ENCODE peak calls at places on chromosomes 13 and 19, in six cellular contexts. Z is suprapubic skin, G is PC-3, L is SJSA1, H is fibroblast of lung, Y is spleen. O is an unnamed sample.

GRCh38 chr19:9877775-9878510 is 42.8 kb downstream of the PIN1 start:
- DNase-seq in Z (no peak), G (peak; percentile 68), L (no peak), H (peak; percentile 30), Y (no peak), O (no peak)

GRCh38 chr19:46639356-46640061 is 3.5 kb upstream of the GNG8 start:
- DNase-seq in Z (peak; percentile 78), G (no peak), L (peak; percentile 71), H (peak; percentile 65), Y (peak; percentile 81), O (no peak)

GRCh38 chr19:48190288-48191284 is 20.1 kb downstream of the ZSWIM9 start:
- DNase-seq in Z (no peak), G (peak; percentile 97), L (peak; percentile 11), H (peak; percentile 56), Y (no peak), O (peak; percentile 95)

GRCh38 chr13:78660130-78660857 is 1.3 kb upstream of the OBI1 start:
- DNase-seq in Z (no peak), G (no peak), L (peak; percentile 29), H (peak; percentile 27), Y (peak; percentile 77), O (no peak)

GRCh38 chr13:103903790-103904189 is 837.6 kb upstream of the SLC10A2 start:
- DNase-seq in Z (no peak), G (no peak), L (no peak), H (no peak), Y (no peak), O (no peak)

GRCh38 chr19:35261356-35262100 is 7.2 kb upstream of the USF2 start:
- DNase-seq in Z (no peak), G (no peak), L (no peak), H (no peak), Y (peak; percentile 68), O (no peak)

GRCh38 chr13:45713721-45714120 is 11.6 kb downstream of the CBY2 start:
- DNase-seq in Z (no peak), G (no peak), L (no peak), H (no peak), Y (peak; percentile 68), O (no peak)

GRCh38 chr13:97295279-97296182 is 73.4 kb downstream of the MBNL2 start:
- DNase-seq in Z (no peak), G (peak; percentile 92), L (no peak), H (peak; percentile 91), Y (no peak), O (no peak)

GRCh38 chr13:34156841-34157365 is 339.0 kb downstream of the RFC3 start:
- DNase-seq in Z (peak; percentile 62), G (peak; percentile 96), L (peak; percentile 82), H (peak; percentile 83), Y (peak; percentile 67), O (no peak)

GRCh38 chr13:108609353-108609752 is 20.1 kb upstream of the MYO16 start:
- DNase-seq in Z (no peak), G (peak; percentile 57), L (no peak), H (peak; percentile 42), Y (no peak), O (no peak)

GRCh38 chr19:14830702-14831101 is 4.3 kb downstream of the OR7A5 start:
- DNase-seq in Z (no peak), G (no peak), L (no peak), H (no peak), Y (no peak), O (no peak)

GRCh38 chr13:74062933-74063332 is 71.3 kb downstream of the KLF12 start:
- DNase-seq in Z (no peak), G (no peak), L (peak; percentile 11), H (peak; percentile 67), Y (peak; percentile 78), O (no peak)

GRCh38 chr13:76848596-76848995 is 37.6 kb downstream of the KCTD12 start:
- DNase-seq in Z (peak; percentile 72), G (no peak), L (no peak), H (peak; percentile 84), Y (no peak), O (no peak)

GRCh38 chr19:39403331-39404312 is 3.0 kb upstream of the ZFP36 start:
- DNase-seq in Z (peak; percentile 100), G (peak; percentile 88), L (peak; percentile 95), H (peak; percentile 100), Y (peak; percentile 100), O (no peak)

GRCh38 chr13:57637515-57637914 is 6.0 kb downstream of the PCDH17 start:
- DNase-seq in Z (no peak), G (no peak), L (no peak), H (no peak), Y (no peak), O (no peak)

GRCh38 chr13:114093118-114093517 is 39.3 kb downstream of the RASA3 start:
- DNase-seq in Z (no peak), G (no peak), L (no peak), H (no peak), Y (no peak), O (no peak)

DNA sequence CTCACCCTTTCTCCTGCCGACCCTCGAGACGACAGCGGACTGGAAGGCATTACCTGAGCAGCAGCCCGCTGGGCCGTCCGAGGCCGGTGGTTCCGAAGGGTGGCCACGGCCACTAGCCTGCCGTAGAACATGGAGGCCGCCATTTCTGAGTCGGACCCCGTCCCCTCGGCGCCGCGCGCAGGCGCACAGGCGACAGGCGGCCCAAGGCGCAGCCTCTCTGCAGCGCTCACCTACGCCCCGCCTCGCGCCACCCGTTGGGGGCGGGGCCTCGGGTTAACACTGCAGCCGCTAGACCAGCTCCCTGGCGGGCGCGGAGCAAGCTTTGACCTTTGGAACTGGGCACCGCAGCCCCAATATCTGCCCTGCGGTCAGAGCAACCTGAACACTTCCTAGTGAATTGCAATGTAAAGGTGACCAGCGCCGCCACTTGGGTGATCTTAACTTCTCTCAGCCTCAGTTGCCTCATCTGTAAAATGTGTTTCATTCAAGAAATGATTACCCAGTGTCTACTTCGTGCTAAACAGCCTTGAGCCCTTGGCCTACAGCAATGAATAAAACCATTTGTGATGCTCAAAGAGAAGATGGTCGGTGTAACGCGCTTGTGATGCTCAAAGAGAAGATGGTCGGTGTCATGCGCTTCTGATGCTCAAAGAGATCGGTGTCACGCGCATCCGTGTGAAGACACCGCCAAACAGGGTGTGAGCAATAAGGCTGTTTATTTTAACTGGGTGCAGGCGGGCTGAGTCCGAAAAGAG is at the start of gene SUCLA2:
- DNase-seq in Z (peak; percentile 91), G (peak; percentile 89), L (peak; percentile 79), H (peak; percentile 87), Y (peak; percentile 98), O (peak; percentile 82)
- H3K27ac ChIP-seq in Z (peak within 1 kb of the TSS; percentile 87), G (peak within 1 kb of the TSS; percentile 88), L (peak within 1 kb of the TSS; percentile 48), H (peak within 1 kb of the TSS; percentile 88), Y (peak within 1 kb of the TSS; percentile 85), O (no peak within 1 kb of the TSS)

GRCh38 chr13:66567899-66568612 is 662.1 kb downstream of the PCDH9 start:
- DNase-seq in Z (no peak), G (no peak), L (no peak), H (no peak), Y (no peak), O (no peak)

GRCh38 chr13:66563076-66563475 is 667.1 kb downstream of the PCDH9 start:
- DNase-seq in Z (no peak), G (no peak), L (no peak), H (no peak), Y (no peak), O (no peak)

GRCh38 chr13:66562054-66562453 is 668.1 kb downstream of the PCDH9 start:
- DNase-seq in Z (no peak), G (no peak), L (no peak), H (no peak), Y (no peak), O (no peak)

GRCh38 chr13:66560991-66561390 is 669.1 kb downstream of the PCDH9 start:
- DNase-seq in Z (no peak), G (no peak), L (no peak), H (no peak), Y (no peak), O (no peak)

GRCh38 chr13:66565261-66565660 is 664.9 kb downstream of the PCDH9 start:
- DNase-seq in Z (no peak), G (no peak), L (no peak), H (no peak), Y (no peak), O (no peak)
- H3K9me3 ChIP-seq in Z (no peaks in the 10 kb centered on the region), G (no peaks in the 10 kb centered on the region), L (no peaks in the 10 kb centered on the region), H (no peaks in the 10 kb centered on the region), Y (no peaks in the 10 kb centered on the region), O (no peaks in the 10 kb centered on the region)

GRCh38 chr19:43751466-43752220 is 3.1 kb downstream of the SMG9 start:
- DNase-seq in Z (no peak), G (peak; percentile 34), L (peak; percentile 28), H (no peak), Y (no peak), O (no peak)
- H3K27ac ChIP-seq in Z (no peak overlapping the region), G (no peak overlapping the region), L (no peak overlapping the region), H (no peak overlapping the region), Y (peak overlapping the region; percentile 36), O (no peak overlapping the region)

DNA sequence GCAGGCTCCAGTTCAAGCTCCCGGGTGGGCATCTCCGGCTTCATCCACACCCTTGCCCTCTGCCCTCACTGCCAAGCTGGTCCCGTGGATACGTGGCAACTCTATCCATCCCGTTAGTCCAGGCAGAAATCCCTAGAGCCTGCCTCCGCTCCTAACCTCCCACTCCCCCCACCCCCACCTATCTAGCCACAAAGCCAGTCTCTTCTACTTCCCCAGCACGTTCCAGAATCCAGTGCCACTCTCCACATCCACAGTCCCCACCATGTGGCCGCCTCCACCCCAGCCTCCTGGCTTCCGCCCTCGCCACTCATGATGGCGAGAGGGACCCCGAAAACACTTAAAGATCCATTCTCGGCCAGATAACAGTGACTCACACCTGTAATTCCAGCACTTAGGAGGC is 3.8 kb downstream of the YIPF2 start:
- DNase-seq in Z (no peak), G (no peak), L (no peak), H (no peak), Y (no peak), O (no peak)
- H3K9me3 ChIP-seq in Z (no peaks in the 10 kb centered on the region), G (no peaks in the 10 kb centered on the region), L (no peaks in the 10 kb centered on the region), H (no peaks in the 10 kb centered on the region), Y (no peaks in the 10 kb centered on the region), O (no peaks in the 10 kb centered on the region)

GRCh38 chr19:7869453-7869909 is 4.7 kb downstream of the PRR36 start:
- DNase-seq in Z (peak; percentile 85), G (peak; percentile 80), L (peak; percentile 76), H (peak; percentile 25), Y (peak; percentile 93), O (no peak)
- H3K27ac ChIP-seq in Z (peak overlapping the region; percentile 77), G (peak overlapping the region; percentile 28), L (no peak overlapping the region), H (no peak overlapping the region), Y (peak overlapping the region; percentile 87), O (no peak overlapping the region)

GRCh38 chr19:55947532-55947931 is at the start of gene NLRP8:
- DNase-seq in Z (no peak), G (no peak), L (no peak), H (no peak), Y (no peak), O (no peak)
- H3K9me3 ChIP-seq in Z (peaks cover 18% of the 10 kb centered on the region), G (no peaks in the 10 kb centered on the region), L (peaks cover 12% of the 10 kb centered on the region), H (no peaks in the 10 kb centered on the region), Y (no peaks in the 10 kb centered on the region), O (peaks cover 12% of the 10 kb centered on the region)